ENCODE peak calls at places on chromosomes 12 and 14, in eight cellular contexts. P, M, G, Z, Y, H, S and A are unnamed samples.

GRCh38 chr12:18430425-18431048 is 169.2 kb downstream of the PIK3C2G start:
- DNase-seq in S (peak; percentile 25), P (no peak), H (peak; percentile 78), Z (peak; percentile 47), M (peak; percentile 68), G (no peak), Y (no peak), A (peak; percentile 24)

GRCh38 chr12:109597795-109598427 is 24.3 kb downstream of the MVK start:
- DNase-seq in M (peak; percentile 83), H (peak; percentile 90), Y (peak; percentile 22), P (peak; percentile 86), Z (peak; percentile 89), S (peak; percentile 74), G (peak; percentile 13), A (peak; percentile 75)

GRCh38 chr12:122513660-122514059 is 12.9 kb upstream of the ZCCHC8 start:
- DNase-seq in Y (no peak), M (no peak), H (no peak), G (no peak), P (no peak), S (no peak), Z (no peak), A (no peak)

GRCh38 chr14:94773017-94773681 is 3.2 kb upstream of the GSC start:
- DNase-seq in S (no peak), Y (no peak), Z (no peak), M (no peak), G (no peak), H (no peak), P (no peak), A (no peak)

GRCh38 chr12:13534645-13535398 is 338.3 kb downstream of the EMP1 start:
- DNase-seq in Z (peak; percentile 56), M (peak; percentile 56), H (peak; percentile 88), S (peak; percentile 22), P (peak; percentile 75), Y (peak; percentile 13), G (no peak), A (peak; percentile 39)

GRCh38 chr12:128661216-128661550 is 162.6 kb downstream of the SLC15A4 start:
- DNase-seq in Y (no peak), Z (no peak), S (no peak), P (no peak), M (peak; percentile 84), H (no peak), G (no peak), A (no peak)

GRCh38 chr14:24839617-24840203 is 205.7 kb upstream of the GZMB start:
- DNase-seq in M (no peak), P (no peak), G (no peak), Z (no peak), H (peak; percentile 53), Y (no peak), S (no peak), A (peak; percentile 99)

GRCh38 chr14:95619785-95620417 is 66.3 kb upstream of the TCL1B start:
- DNase-seq in S (no peak), H (no peak), G (no peak), Y (no peak), P (no peak), M (no peak), Z (no peak), A (no peak)

GRCh38 chr14:21020977-21021545 is 3.8 kb downstream of the NDRG2 start:
- DNase-seq in H (no peak), M (no peak), Y (no peak), Z (no peak), G (no peak), P (no peak), S (no peak), A (no peak)

GRCh38 chr12:90940872-90941499 is 14.0 kb downstream of the CCER1 start:
- DNase-seq in M (peak; percentile 63), Y (no peak), H (no peak), G (no peak), Z (no peak), P (no peak), S (peak; percentile 31), A (peak; percentile 28)

GRCh38 chr12:102927220-102927619 is 10.2 kb upstream of the PAH start:
- DNase-seq in G (no peak), P (no peak), H (no peak), Y (no peak), Z (no peak), S (no peak), M (no peak), A (no peak)

GRCh38 chr14:34179723-34180122 is 228.8 kb upstream of the EGLN3 start:
- DNase-seq in S (no peak), Z (peak; percentile 58), P (no peak), H (no peak), M (no peak), G (no peak), Y (no peak), A (no peak)

GRCh38 chr12:30763053-30763452 is 8.3 kb upstream of the CAPRIN2 start:
- DNase-seq in M (no peak), Y (no peak), G (no peak), H (peak; percentile 84), P (no peak), Z (no peak), S (no peak), A (peak; percentile 77)

GRCh38 chr12:4985820-4986219 is 57.9 kb upstream of the KCNA5 start:
- DNase-seq in M (no peak), P (no peak), H (no peak), S (no peak), Z (no peak), Y (no peak), G (no peak), A (no peak)

GRCh38 chr12:97464241-97465011 is 1.8 kb downstream of the RMST start:
- DNase-seq in H (no peak), M (no peak), S (no peak), Z (no peak), Y (no peak), P (no peak), G (no peak), A (no peak)

GRCh38 chr12:46445551-46446235 is 73.1 kb upstream of the SLC38A2 start:
- DNase-seq in Y (no peak), G (no peak), M (no peak), H (no peak), Z (no peak), P (no peak), S (no peak), A (no peak)

GRCh38 chr14:68733086-68733621 is 59.7 kb downstream of the ZFP36L1 start:
- DNase-seq in P (peak; percentile 15), M (no peak), G (no peak), H (no peak), S (no peak), Z (no peak), Y (no peak), A (no peak)

GRCh38 chr12:70919597-70920035 is 922 bp downstream of the PTPRR start:
- DNase-seq in S (peak; percentile 5), P (peak; percentile 19), M (peak; percentile 4), G (no peak), Y (no peak), Z (no peak), H (peak; percentile 8), A (no peak)